ENCODE peak calls at places on chromosomes 1 and 21, in four cellular contexts. C, O, B and I are unnamed samples.

GRCh38 chr1:228318823-228319241 is 87.8 kb downstream of the TRIM11 start:
- DNase-seq in O (no peak), C (peak; percentile 83), B (no peak), I (no peak)

GRCh38 chr21:43937898-43938309 is 72.9 kb downstream of the AGPAT3 start:
- DNase-seq in O (no peak), B (no peak), C (no peak), I (no peak)

GRCh38 chr1:181789395-181789794 is 272.1 kb downstream of the ZNF648 start:
- DNase-seq in O (no peak), C (no peak), B (no peak), I (no peak)

GRCh38 chr1:28290851-28291250 is 31.5 kb downstream of the SESN2 start:
- DNase-seq in C (no peak), B (no peak), O (no peak), I (no peak)

GRCh38 chr1:75630998-75631397 is 20.1 kb upstream of the SLC44A5 start:
- DNase-seq in B (no peak), O (no peak), C (no peak), I (no peak)

GRCh38 chr1:180229483-180230415 is at the start of gene LHX4:
- DNase-seq in B (no peak), C (no peak), O (no peak), I (peak; percentile 46)

GRCh38 chr21:37074195-37074510 is 1.1 kb downstream of the TTC3 start:
- DNase-seq in C (no peak), O (no peak), B (no peak), I (no peak)

GRCh38 chr1:39648496-39648895 is 9.1 kb upstream of the HEYL start:
- DNase-seq in C (no peak), O (no peak), B (no peak), I (no peak)

GRCh38 chr1:13899856-13900255 is 199.9 kb downstream of the PRDM2 start:
- DNase-seq in O (no peak), B (peak; percentile 16), C (no peak), I (no peak)

GRCh38 chr21:41124626-41125240 is 43.2 kb upstream of the BACE2 start:
- DNase-seq in C (peak; percentile 84), B (no peak), O (no peak), I (no peak)

GRCh38 chr1:23865543-23865930 is 2.6 kb downstream of the FUCA1 start:
- DNase-seq in O (no peak), B (no peak), C (no peak), I (no peak)

GRCh38 chr1:165527673-165528072 is 16.1 kb upstream of the LRRC52 start:
- DNase-seq in B (no peak), C (no peak), O (no peak), I (no peak)

GRCh38 chr1:90834354-90835171 is 117.5 kb upstream of the BARHL2 start:
- DNase-seq in O (no peak), B (no peak), C (no peak), I (no peak)

GRCh38 chr1:210360852-210361477 is 32.3 kb downstream of the HHAT start:
- DNase-seq in B (no peak), O (no peak), C (peak; percentile 13), I (no peak)

GRCh38 chr1:176575991-176576390 is 113.0 kb downstream of the PAPPA2 start:
- DNase-seq in C (no peak), B (no peak), O (no peak), I (no peak)

GRCh38 chr1:15184445-15185103 is 31.0 kb downstream of the TMEM51 start:
- DNase-seq in C (no peak), B (no peak), O (no peak), I (no peak)

GRCh38 chr21:29055080-29055479 is 18.4 kb downstream of the CCT8 start:
- DNase-seq in O (no peak), C (no peak), B (no peak), I (no peak)

GRCh38 chr1:107529511-107530149 is 388.8 kb downstream of the NTNG1 start:
- DNase-seq in C (no peak), B (no peak), O (no peak), I (peak; percentile 2)

GRCh38 chr1:84702143-84702542 is 11.9 kb upstream of the SSX2IP start:
- DNase-seq in B (no peak), O (no peak), C (no peak), I (no peak)

GRCh38 chr21:34176442-34176841 is 103.1 kb downstream of the MRPS6 start:
- DNase-seq in C (no peak), O (no peak), B (no peak), I (no peak)

GRCh38 chr1:107477233-107477632 is 336.4 kb downstream of the NTNG1 start:
- DNase-seq in O (no peak), B (no peak), C (no peak), I (no peak)

GRCh38 chr1:18722270-18722669 is 91.6 kb downstream of the PAX7 start:
- DNase-seq in O (no peak), C (no peak), B (no peak), I (no peak)

GRCh38 chr1:77386276-77386675 is 104.5 kb downstream of the AK5 start:
- DNase-seq in B (no peak), C (no peak), O (no peak), I (no peak)

GRCh38 chr21:45295576-45296365 is 8.1 kb upstream of the POFUT2 start:
- DNase-seq in B (peak; percentile 87), C (peak; percentile 76), O (no peak), I (no peak)

GRCh38 chr1:17442841-17443240 is 3.4 kb upstream of the RCC2 start:
- DNase-seq in C (no peak), O (no peak), B (no peak), I (no peak)

GRCh38 chr1:106222415-106222814 is 834.1 kb upstream of the PRMT6 start:
- DNase-seq in C (no peak), O (no peak), B (no peak), I (no peak)

GRCh38 chr1:245611251-245611650 is 456.5 kb downstream of the KIF26B start:
- DNase-seq in B (no peak), O (no peak), C (no peak), I (no peak)

GRCh38 chr1:51063121-51063520 is 38.9 kb upstream of the C1orf185 start:
- DNase-seq in B (no peak), O (no peak), C (no peak), I (no peak)

GRCh38 chr1:205072881-205073280 is 11.4 kb downstream of the TMEM81 start:
- DNase-seq in O (no peak), B (peak; percentile 67), C (peak; percentile 68), I (no peak)

GRCh38 chr1:190479028-190479427 is 1.4 kb upstream of the BRINP3 start:
- DNase-seq in C (no peak), O (no peak), B (no peak), I (no peak)

GRCh38 chr1:26863677-26864060 is 720 bp downstream of the SFN start:
- DNase-seq in B (no peak), C (no peak), O (no peak), I (no peak)

GRCh38 chr1:26864610-26865480 is 1.9 kb downstream of the SFN start:
- DNase-seq in B (no peak), C (peak; percentile 99), O (peak; percentile 93), I (peak; percentile 95)

GRCh38 chr1:26861286-26861701 is 1.7 kb upstream of the SFN start:
- DNase-seq in C (no peak), B (no peak), O (no peak), I (no peak)

GRCh38 chr1:26861889-26862371 is 1.0 kb upstream of the SFN start:
- DNase-seq in C (no peak), O (no peak), B (no peak), I (no peak)

DNA sequence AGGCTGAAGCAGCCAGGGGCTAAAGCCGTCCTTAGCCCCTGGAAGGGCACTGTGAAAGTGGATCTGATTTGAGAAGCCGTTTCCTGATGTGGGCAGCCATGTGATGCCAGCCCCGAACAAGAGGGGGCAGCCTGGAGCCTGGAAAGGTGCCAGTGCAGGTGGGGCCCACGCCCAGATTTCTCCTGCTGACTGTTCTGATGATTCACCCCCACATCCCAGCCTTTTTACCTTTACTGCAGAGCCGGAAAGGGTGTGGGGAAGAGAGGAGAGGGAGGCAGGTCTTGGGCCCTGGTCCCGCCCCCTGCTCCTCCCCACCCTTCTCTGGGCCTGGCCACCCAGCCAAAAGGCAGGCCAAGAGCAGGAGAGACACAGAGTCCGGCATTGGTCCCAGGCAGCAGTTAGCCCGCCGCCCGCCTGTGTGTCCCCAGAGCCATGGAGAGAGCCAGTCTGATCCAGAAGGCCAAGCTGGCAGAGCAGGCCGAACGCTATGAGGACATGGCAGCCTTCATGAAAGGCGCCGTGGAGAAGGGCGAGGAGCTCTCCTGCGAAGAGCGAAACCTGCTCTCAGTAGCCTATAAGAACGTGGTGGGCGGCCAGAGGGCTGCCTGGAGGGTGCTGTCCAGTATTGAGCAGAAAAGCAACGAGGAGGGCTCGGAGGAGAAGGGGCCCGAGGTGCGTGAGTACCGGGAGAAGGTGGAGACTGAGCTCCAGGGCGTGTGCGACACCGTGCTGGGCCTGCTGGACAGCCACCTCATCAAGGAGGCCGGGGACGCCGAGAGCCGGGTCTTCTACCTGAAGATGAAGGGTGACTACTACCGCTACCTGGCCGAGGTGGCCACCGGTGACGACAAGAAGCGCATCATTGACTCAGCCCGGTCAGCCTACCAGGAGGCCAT is at the start of gene SFN:
- DNase-seq in C (peak; percentile 92), O (peak; percentile 30), B (no peak), I (no peak)
- TF ChIP-seq CTCF in C (no peak), O (no peak), B (no peak), I (peak; percentile 60)

GRCh38 chr1:117967472-117967871 is 37.9 kb downstream of the WDR3 start:
- DNase-seq in B (no peak), O (no peak), C (no peak), I (no peak)
- TF ChIP-seq CTCF in B (no peak), O (no peak), C (no peak), I (peak; percentile 40)

DNA sequence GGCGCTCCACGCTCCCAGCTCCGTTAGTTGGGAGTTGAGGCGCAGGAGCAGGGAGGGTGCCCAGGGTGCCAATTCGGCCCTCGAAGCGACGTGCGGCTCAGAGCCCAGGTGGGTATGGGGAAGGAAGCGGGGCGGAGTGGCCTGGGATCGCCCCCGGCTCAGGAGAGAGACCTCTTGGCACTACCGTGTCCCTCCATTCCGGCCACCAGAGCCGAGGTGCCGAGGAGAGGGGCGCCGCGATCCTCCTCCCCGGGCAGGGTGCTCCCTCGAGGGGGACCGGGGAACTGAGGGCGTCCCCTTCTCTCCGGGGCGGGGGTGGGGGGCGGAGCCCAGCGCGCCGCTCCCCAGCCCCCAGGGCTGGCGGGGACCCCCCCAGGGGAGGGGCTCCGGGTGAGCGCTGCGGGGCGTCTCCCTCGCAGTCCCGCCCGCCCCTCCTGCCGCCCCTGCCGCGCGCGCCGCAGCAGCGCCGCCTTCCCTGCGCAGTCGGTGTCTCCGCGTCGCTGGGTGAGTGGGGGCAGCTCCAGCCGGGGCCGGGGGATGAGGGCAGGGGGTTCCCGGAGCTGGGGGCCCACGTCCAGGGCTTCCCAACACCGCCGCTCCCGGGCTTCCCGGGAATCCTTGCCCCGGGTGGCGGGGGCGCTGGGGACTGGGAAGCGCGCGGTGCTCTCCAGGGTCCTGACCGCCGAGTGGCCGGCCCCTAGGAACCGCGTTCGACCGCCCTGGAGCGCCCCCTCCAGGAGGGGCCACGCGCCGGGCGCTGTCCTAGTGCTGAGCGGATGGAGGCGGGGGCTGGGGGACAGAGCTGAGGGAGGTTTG is at the start of gene HPCA:
- DNase-seq in B (no peak), O (peak; percentile 18), C (no peak), I (peak; percentile 76)
- TF ChIP-seq CTCF in B (no peak), O (peak; percentile 18), C (no peak), I (peak; percentile 67)

DNA sequence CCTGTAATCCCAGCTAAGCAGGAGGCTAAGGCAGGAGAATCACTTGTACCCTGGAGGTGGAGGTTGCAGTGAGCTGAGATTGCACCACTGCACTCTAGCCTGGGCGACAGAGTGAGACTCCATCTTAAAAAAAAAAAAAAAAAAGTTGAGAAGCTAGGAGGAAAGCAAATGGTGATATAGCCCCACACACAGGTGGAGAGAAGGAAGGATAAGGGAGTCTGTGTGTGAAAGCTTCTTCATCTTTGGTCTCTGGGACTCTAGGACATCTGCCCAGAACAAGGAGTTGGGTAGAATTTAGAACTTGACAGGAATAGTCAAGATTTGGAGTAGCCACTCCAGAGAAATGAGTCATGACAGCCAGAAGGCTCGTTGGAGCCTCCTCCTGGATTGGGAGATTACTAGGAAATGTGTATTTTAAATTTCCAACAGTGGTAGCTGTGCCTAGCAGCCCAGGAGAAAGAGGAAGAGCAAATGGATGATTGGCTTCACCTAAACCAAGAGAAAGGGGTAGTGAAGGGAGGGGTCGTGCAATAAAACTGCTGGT is 19.9 kb downstream of the NPL start:
- DNase-seq in C (no peak), B (no peak), O (no peak), I (no peak)
- TF ChIP-seq CTCF in C (no peak), B (no peak), O (no peak), I (no peak)